ENCODE peak calls at places on chromosomes 16 and 17, in six cellular contexts. X is GM12892, M is H1, P is K562, O is GM12891, A is HepG2. Q is an unnamed sample.

GRCh38 chr17:73323622-73324455 is 12.0 kb upstream of the CDC42EP4 start:
- DNase-seq in P (no peak), O (no peak), X (no peak), M (no peak), A (no peak), Q (peak)

GRCh38 chr17:4499431-4500187 is 928 bp downstream of the SPNS2 start:
- DNase-seq in M (no peak), P (peak), X (no peak), O (no peak), A (no peak), Q (peak)

GRCh38 chr17:62725791-62726249 is 82.3 kb downstream of the MARCHF10 start:
- DNase-seq in M (no peak), X (no peak), A (peak), O (no peak), P (no peak), Q (no peak)

GRCh38 chr16:65832679-65833078 is 533.8 kb upstream of the CDH5 start:
- DNase-seq in A (no peak), O (no peak), P (no peak), X (no peak), M (no peak), Q (peak)

GRCh38 chr16:4495766-4496165 is 19.6 kb downstream of the HMOX2 start:
- DNase-seq in A (no peak), X (no peak), O (no peak), P (no peak), M (no peak), Q (no peak)

GRCh38 chr17:6910987-6911603 is 79.6 kb upstream of the TEKT1 start:
- DNase-seq in M (no peak), P (peak), X (no peak), A (peak), O (no peak), Q (peak)

GRCh38 chr17:7845359-7846062 is 9.4 kb upstream of the TMEM88 start:
- DNase-seq in A (no peak), M (no peak), O (no peak), P (no peak), X (no peak), Q (no peak)

GRCh38 chr17:81911277-81911961 is at the start of gene PCYT2:
- DNase-seq in M (no peak), A (peak), O (peak), P (peak), X (peak), Q (peak)

GRCh38 chr17:45346255-45347015 is 29.6 kb upstream of the MAP3K14 start:
- DNase-seq in P (no peak), A (no peak), O (no peak), X (no peak), M (no peak), Q (no peak)

GRCh38 chr16:78503501-78504110 is 404.2 kb downstream of the WWOX start:
- DNase-seq in P (peak), O (peak), M (no peak), A (peak), X (peak), Q (peak)

GRCh38 chr16:30521873-30522641 is 4.3 kb downstream of the ZNF768 start:
- DNase-seq in M (no peak), P (no peak), A (peak), O (no peak), X (no peak), Q (no peak)

GRCh38 chr17:17361543-17362511 is 58.7 kb downstream of the NT5M start:
- DNase-seq in P (no peak), M (no peak), A (no peak), O (no peak), X (no peak), Q (peak)

GRCh38 chr16:50326835-50327465 is 41.8 kb downstream of the BRD7 start:
- DNase-seq in M (no peak), P (no peak), X (peak), A (no peak), O (no peak), Q (no peak)

GRCh38 chr17:63601439-63602371 is 1.0 kb downstream of the TACO1 start:
- DNase-seq in M (no peak), X (no peak), P (peak), A (peak), O (no peak), Q (no peak)

GRCh38 chr17:30429155-30429554 is 48.1 kb upstream of the GOSR1 start:
- DNase-seq in X (no peak), O (no peak), A (no peak), P (no peak), M (no peak), Q (no peak)

GRCh38 chr17:32285770-32286517 is 20.3 kb downstream of the RHBDL3 start:
- DNase-seq in O (no peak), A (no peak), X (no peak), M (no peak), P (no peak), Q (no peak)

GRCh38 chr16:72987480-72987901 is 60.4 kb downstream of the ZFHX3 start:
- DNase-seq in X (no peak), P (no peak), M (no peak), A (no peak), O (no peak), Q (no peak)

GRCh38 chr17:75317671-75318070 is 28.4 kb upstream of the SLC25A19 start:
- DNase-seq in P (peak), O (no peak), X (no peak), M (peak), A (no peak), Q (no peak)

GRCh38 chr17:47188266-47188665 is 829 bp downstream of the CDC27 start:
- DNase-seq in X (no peak), A (no peak), M (no peak), O (no peak), P (no peak), Q (peak)

GRCh38 chr16:75617121-75617520 is 6.0 kb downstream of the ADAT1 start:
- DNase-seq in P (no peak), M (no peak), O (no peak), X (no peak), A (no peak), Q (no peak)

GRCh38 chr17:17824780-17825614 is 11.8 kb downstream of the SREBF1 start:
- DNase-seq in X (no peak), A (no peak), P (no peak), M (no peak), O (no peak), Q (no peak)

GRCh38 chr16:72221216-72221995 is 49.5 kb upstream of the PMFBP1 start:
- DNase-seq in A (no peak), O (no peak), P (no peak), X (no peak), M (no peak), Q (no peak)

GRCh38 chr16:8493885-8494487 is 96.3 kb downstream of the TMEM114 start:
- DNase-seq in X (no peak), M (no peak), P (no peak), O (no peak), A (no peak), Q (peak)

GRCh38 chr16:65414284-65414984 is 292.6 kb upstream of the CDH11 start:
- DNase-seq in P (no peak), M (no peak), X (no peak), O (no peak), A (no peak), Q (peak)

GRCh38 chr17:65039349-65039988 is 17.1 kb downstream of the GNA13 start:
- DNase-seq in M (no peak), P (no peak), X (no peak), O (no peak), A (no peak), Q (no peak)

GRCh38 chr17:13114601-13115024 is 96.8 kb upstream of the ELAC2 start:
- DNase-seq in O (no peak), P (peak), M (peak), A (peak), X (no peak), Q (peak)

GRCh38 chr16:68400924-68401460 is 47.3 kb downstream of the SMPD3 start:
- DNase-seq in P (no peak), M (no peak), O (no peak), X (no peak), A (no peak), Q (no peak)

GRCh38 chr17:40341808-40342574 is 22.5 kb downstream of the GJD3 start:
- DNase-seq in O (no peak), A (peak), P (peak), X (no peak), M (no peak), Q (peak)
- TF ChIP-seq TAF1 in O (no peak), A (no peak), P (no peak), X (no peak), M (no peak), Q (no peak)

GRCh38 chr16:87041286-87041685 is 275.9 kb downstream of the C16orf95 start:
- DNase-seq in P (no peak), O (no peak), A (no peak), X (no peak), M (no peak), Q (no peak)
- TF ChIP-seq TAF1 in P (no peak), O (no peak), A (no peak), X (no peak), M (no peak), Q (no peak)

GRCh38 chr16:88570691-88571092 is 489 bp downstream of the ZC3H18 start:
- DNase-seq in M (no peak), P (peak), O (no peak), X (no peak), A (no peak), Q (no peak)

GRCh38 chr16:88566158-88566557 is 4.0 kb upstream of the ZC3H18 start:
- DNase-seq in A (no peak), M (no peak), P (no peak), X (no peak), O (no peak), Q (no peak)

GRCh38 chr16:88568710-88569613 is 1.2 kb upstream of the ZC3H18 start:
- DNase-seq in M (no peak), X (no peak), P (no peak), O (no peak), A (no peak), Q (no peak)

GRCh38 chr16:88569985-88570690 is at the start of gene ZC3H18:
- DNase-seq in M (peak), X (peak), A (peak), O (peak), P (peak), Q (peak)

GRCh38 chr16:88569614-88569984 is 604 bp upstream of the ZC3H18 start:
- DNase-seq in X (no peak), P (peak), O (no peak), M (no peak), A (peak), Q (peak)
- TF ChIP-seq TAF1 in X (no peak), P (no peak), O (no peak), M (no peak), A (no peak), Q (no peak)

GRCh38 chr17:67449885-67450755 is 73.0 kb downstream of the PITPNC1 start:
- DNase-seq in M (no peak), A (no peak), X (no peak), O (no peak), P (no peak), Q (no peak)
- TF ChIP-seq TAF1 in M (no peak), A (no peak), X (no peak), O (no peak), P (no peak), Q (no peak)

GRCh38 chr17:59331929-59332889 is 754 bp downstream of the YPEL2 start:
- DNase-seq in X (peak), O (no peak), P (peak), A (no peak), M (no peak), Q (peak)
- TF ChIP-seq TAF1 in X (no peak), O (peak), P (no peak), A (no peak), M (no peak), Q (no peak)

GRCh38 chr16:29226782-29227181 is 179.7 kb downstream of the NPIPB11 start:
- DNase-seq in P (no peak), M (no peak), X (no peak), O (no peak), A (no peak), Q (no peak)

GRCh38 chr16:29231231-29231630 is 175.3 kb downstream of the NPIPB11 start:
- DNase-seq in M (no peak), O (no peak), P (no peak), A (no peak), X (no peak), Q (no peak)

GRCh38 chr16:29232811-29233704 is 173.5 kb downstream of the NPIPB11 start:
- DNase-seq in X (no peak), P (no peak), A (no peak), O (no peak), M (no peak), Q (no peak)

GRCh38 chr16:29230671-29231091 is 175.8 kb downstream of the NPIPB11 start:
- DNase-seq in A (no peak), P (no peak), M (no peak), X (no peak), O (no peak), Q (no peak)
- TF ChIP-seq TAF1 in A (no peak), P (no peak), M (no peak), X (no peak), O (no peak), Q (no peak)

GRCh38 chr17:66444001-66444400 is 141.6 kb downstream of the PRKCA start:
- DNase-seq in X (no peak), M (no peak), O (no peak), A (peak), P (no peak), Q (no peak)

GRCh38 chr17:66445229-66445628 is 142.8 kb downstream of the PRKCA start:
- DNase-seq in M (no peak), O (no peak), A (no peak), P (no peak), X (no peak), Q (no peak)

GRCh38 chr17:66447159-66447558 is 144.7 kb downstream of the PRKCA start:
- DNase-seq in A (no peak), P (no peak), M (no peak), X (no peak), O (no peak), Q (no peak)

GRCh38 chr17:66448008-66448644 is 145.7 kb downstream of the PRKCA start:
- DNase-seq in P (no peak), M (no peak), A (peak), X (no peak), O (no peak), Q (no peak)

GRCh38 chr17:66446419-66446818 is 144.0 kb downstream of the PRKCA start:
- DNase-seq in O (no peak), X (no peak), A (no peak), M (no peak), P (no peak), Q (no peak)
- TF ChIP-seq TAF1 in O (no peak), X (no peak), A (no peak), M (no peak), P (no peak), Q (no peak)

GRCh38 chr17:34633351-34633750 is 54.0 kb downstream of the TMEM132E start:
- DNase-seq in O (no peak), M (no peak), A (no peak), P (no peak), X (no peak), Q (no peak)
- TF ChIP-seq TAF1 in O (no peak), M (no peak), A (no peak), P (no peak), X (no peak), Q (no peak)

DNA sequence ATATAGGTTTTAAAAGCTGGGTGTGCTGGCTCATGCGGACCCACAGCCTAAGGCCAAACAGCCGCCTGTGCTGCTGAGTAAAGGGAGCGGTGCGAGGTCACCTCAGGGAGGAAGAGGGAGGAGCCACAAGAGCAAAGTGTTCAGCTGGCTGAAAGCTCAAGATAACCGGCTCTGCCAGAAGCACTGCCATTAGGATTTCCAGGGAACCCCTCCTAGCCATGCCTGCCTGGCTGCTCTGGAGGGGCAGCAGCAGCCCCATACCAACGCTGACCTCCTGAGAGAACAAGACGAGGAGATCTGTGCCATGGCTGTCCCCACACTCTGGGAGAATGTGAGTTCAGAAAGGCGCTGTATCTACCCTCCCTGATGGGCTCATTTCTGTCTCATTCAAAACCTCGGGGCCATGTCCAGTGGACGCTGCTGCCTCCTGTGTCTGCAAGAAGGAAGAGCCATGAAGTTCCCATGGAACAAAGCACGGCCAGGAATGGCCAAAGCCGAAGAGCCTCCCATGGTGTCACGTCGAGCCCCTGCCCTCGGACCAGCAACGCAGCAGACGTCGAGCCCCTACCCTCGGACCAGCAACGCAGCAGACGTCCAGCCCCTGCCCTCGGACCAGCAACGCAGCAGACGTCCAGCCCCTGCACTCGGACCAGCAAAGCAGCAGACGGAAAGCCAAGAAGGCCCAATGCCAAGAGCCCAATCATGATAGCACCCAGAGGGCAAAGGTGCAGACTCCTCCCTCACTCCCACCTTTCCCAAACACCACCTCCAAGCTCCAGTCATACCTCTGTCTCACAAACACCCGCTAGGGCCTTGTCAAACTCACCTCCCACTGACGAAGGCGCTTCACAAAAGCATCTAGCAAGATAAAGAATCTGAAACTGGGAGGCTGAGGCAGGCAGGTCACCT is 107.0 kb downstream of the ANKRD11 start:
- DNase-seq in X (no peak), O (peak), P (peak), A (peak), M (no peak), Q (peak)
- TF ChIP-seq TAF1 in X (no peak), O (no peak), P (no peak), A (no peak), M (no peak), Q (no peak)

Q was measured in SK-N-SH.